ENCODE peak calls at places on chromosome 13, in nine cellular contexts. M is transverse colon; D is CD8-positive, alpha-beta T cell; V is thoracic aorta; C is astrocyte; F is HAP-1; K is sigmoid colon; Z is fibroblast of lung; H is left ventricle myocardium inferior. A is an unnamed sample. For H3K27me3, the result is how much of the 10 kb centered on the place peaks cover.

GRCh38 chr13:44969858-44970484 is 19.3 kb downstream of the NUFIP1 start:
- DNase-seq in K (no peak), F (peak), H (no peak), Z (peak), D (no peak), C (peak), V (no peak), M (no peak), A (peak)

GRCh38 chr13:31927219-31927653 is 104.3 kb upstream of the FRY start:
- DNase-seq in H (no peak), C (no peak), M (no peak), F (no peak), K (no peak), Z (no peak), D (no peak), V (no peak), A (no peak)

GRCh38 chr13:66200555-66200954 is 1029.6 kb downstream of the PCDH9 start:
- DNase-seq in D (no peak), V (no peak), Z (no peak), M (no peak), F (no peak), K (no peak), H (no peak), C (no peak), A (no peak)

GRCh38 chr13:30978981-30979956 is 46.8 kb downstream of the TEX26 start:
- DNase-seq in K (no peak), V (no peak), Z (no peak), H (no peak), D (peak), C (no peak), F (peak), M (peak), A (peak)

GRCh38 chr13:83265279-83265678 is 617.0 kb downstream of the SLITRK1 start:
- DNase-seq in F (no peak), Z (no peak), H (no peak), K (no peak), V (no peak), C (no peak), D (no peak), M (no peak), A (no peak)

GRCh38 chr13:66210677-66211076 is 1019.5 kb downstream of the PCDH9 start:
- DNase-seq in F (no peak), K (no peak), H (no peak), Z (peak), C (peak), D (no peak), M (no peak), V (no peak), A (no peak)

GRCh38 chr13:110882228-110882627 is 32.6 kb downstream of the ANKRD10 start:
- DNase-seq in H (no peak), C (no peak), F (no peak), M (no peak), V (no peak), Z (no peak), K (no peak), D (no peak), A (no peak)

GRCh38 chr13:18962168-18962734 is 219.4 kb downstream of the TUBA3C start:
- DNase-seq in F (no peak), M (no peak), K (no peak), D (no peak), V (no peak), Z (no peak), C (no peak), H (no peak), A (no peak)

GRCh38 chr13:91346848-91347211 is 657 bp upstream of the MIR17HG start:
- DNase-seq in C (no peak), V (no peak), M (peak), K (no peak), F (no peak), Z (no peak), D (peak), H (no peak), A (peak)

GRCh38 chr13:48573213-48573612 is 40.3 kb upstream of the RCBTB2 start:
- DNase-seq in C (no peak), Z (no peak), F (no peak), H (no peak), K (no peak), V (no peak), M (no peak), D (no peak), A (no peak)

GRCh38 chr13:48505597-48506091 is 27.2 kb downstream of the RCBTB2 start:
- DNase-seq in F (no peak), C (no peak), K (no peak), Z (no peak), M (peak), H (no peak), V (no peak), D (peak), A (no peak)

GRCh38 chr13:31882794-31883193 is 143.5 kb downstream of the RXFP2 start:
- DNase-seq in M (no peak), F (no peak), H (no peak), D (no peak), Z (no peak), C (no peak), K (no peak), V (no peak), A (no peak)

GRCh38 chr13:110232756-110233155 is 74.2 kb downstream of the COL4A1 start:
- DNase-seq in V (no peak), Z (no peak), K (peak), D (no peak), M (no peak), F (no peak), H (no peak), C (no peak), A (no peak)

GRCh38 chr13:110652231-110652730 is 36.9 kb downstream of the NAXD start:
- DNase-seq in C (no peak), F (no peak), M (no peak), Z (no peak), K (peak), V (no peak), H (no peak), D (no peak), A (peak)

GRCh38 chr13:21852043-21852442 is 181.2 kb downstream of the FGF9 start:
- DNase-seq in V (no peak), Z (no peak), D (no peak), C (no peak), K (no peak), H (no peak), M (no peak), F (no peak), A (no peak)

GRCh38 chr13:33213024-33213795 is 72.3 kb downstream of the STARD13 start:
- DNase-seq in K (no peak), H (no peak), C (peak), V (no peak), F (no peak), Z (peak), D (no peak), M (no peak), A (no peak)

GRCh38 chr13:66689037-66689619 is 541.0 kb downstream of the PCDH9 start:
- DNase-seq in H (no peak), V (no peak), Z (peak), M (no peak), C (no peak), D (no peak), F (no peak), K (no peak), A (no peak)

GRCh38 chr13:97653741-97654140 is 219.8 kb downstream of the RAP2A start:
- DNase-seq in Z (no peak), V (no peak), K (no peak), H (no peak), D (no peak), M (no peak), F (no peak), C (no peak), A (no peak)

GRCh38 chr13:30031488-30031887 is 181.1 kb upstream of the UBL3 start:
- DNase-seq in Z (no peak), K (no peak), C (no peak), D (no peak), M (no peak), F (no peak), H (no peak), V (no peak), A (no peak)

GRCh38 chr13:104253063-104253680 is 1187.0 kb upstream of the SLC10A2 start:
- DNase-seq in F (no peak), K (no peak), V (no peak), M (no peak), C (peak), D (no peak), H (no peak), Z (peak), A (peak)

GRCh38 chr13:113327766-113328391 is 30.8 kb downstream of the LAMP1 start:
- DNase-seq in F (no peak), V (no peak), M (no peak), D (no peak), H (no peak), Z (no peak), K (no peak), C (no peak), A (peak)

GRCh38 chr13:27481766-27482165 is 31.4 kb upstream of the MTIF3 start:
- DNase-seq in D (no peak), Z (no peak), K (no peak), H (peak), M (peak), F (peak), V (no peak), C (no peak), A (peak)

GRCh38 chr13:55244991-55245644 is 1895.6 kb upstream of the PRR20A start:
- DNase-seq in F (peak), C (no peak), V (no peak), M (no peak), D (no peak), H (no peak), Z (no peak), K (no peak), A (peak)

GRCh38 chr13:46596501-46596900 is 43.5 kb downstream of the LRCH1 start:
- DNase-seq in F (no peak), V (no peak), M (no peak), D (no peak), H (no peak), Z (no peak), C (no peak), K (no peak), A (no peak)

GRCh38 chr13:34139660-34140059 is 321.7 kb downstream of the RFC3 start:
- DNase-seq in K (no peak), Z (no peak), D (no peak), H (no peak), M (no peak), V (no peak), F (no peak), C (no peak), A (no peak)

GRCh38 chr13:93635687-93636086 is 409.1 kb downstream of the GPC6 start:
- DNase-seq in H (no peak), V (no peak), K (no peak), D (no peak), F (no peak), C (peak), Z (peak), M (no peak), A (no peak)

GRCh38 chr13:79225487-79226232 is 180.4 kb downstream of the RBM26 start:
- DNase-seq in C (no peak), V (no peak), M (no peak), H (no peak), D (no peak), Z (no peak), F (no peak), K (no peak), A (no peak)

GRCh38 chr13:54241719-54242118 is 1213.1 kb downstream of the OLFM4 start:
- DNase-seq in Z (no peak), H (no peak), D (no peak), M (no peak), V (no peak), C (no peak), F (peak), K (no peak), A (no peak)

GRCh38 chr13:59690857-59691500 is 472.7 kb downstream of the DIAPH3 start:
- DNase-seq in C (peak), K (no peak), Z (peak), F (no peak), M (no peak), H (no peak), V (no peak), D (no peak), A (no peak)

GRCh38 chr13:99034333-99035085 is 56.6 kb upstream of the DOCK9 start:
- DNase-seq in K (no peak), V (no peak), F (no peak), D (no peak), H (no peak), Z (no peak), M (no peak), C (no peak), A (no peak)

GRCh38 chr13:75132800-75133695 is 348.9 kb downstream of the TBC1D4 start:
- DNase-seq in Z (peak), H (no peak), K (no peak), F (no peak), V (no peak), C (peak), M (no peak), D (no peak), A (no peak)

GRCh38 chr13:60398949-60399589 is 2.0 kb downstream of the TDRD3 start:
- DNase-seq in M (peak), D (no peak), Z (peak), C (peak), V (no peak), F (peak), K (no peak), H (no peak), A (no peak)

GRCh38 chr13:57629391-57629804 is 2.1 kb upstream of the PCDH17 start:
- DNase-seq in D (no peak), M (no peak), C (peak), F (no peak), K (no peak), Z (no peak), V (no peak), H (no peak), A (peak)

GRCh38 chr13:35514801-35515502 is 38.5 kb upstream of the MAB21L1 start:
- DNase-seq in K (no peak), H (no peak), D (no peak), V (no peak), C (no peak), F (peak), M (no peak), Z (peak), A (no peak)

GRCh38 chr13:101514695-101515275 is 62.3 kb downstream of the ITGBL1 start:
- DNase-seq in D (no peak), K (no peak), M (no peak), Z (peak), F (peak), C (peak), H (no peak), V (no peak), A (peak)

GRCh38 chr13:53920916-53921315 is 892.3 kb downstream of the OLFM4 start:
- DNase-seq in Z (no peak), F (no peak), V (no peak), D (no peak), M (no peak), H (no peak), K (no peak), C (no peak), A (no peak)

GRCh38 chr13:67043901-67044300 is 186.2 kb downstream of the PCDH9 start:
- DNase-seq in C (peak), D (no peak), M (no peak), F (no peak), H (no peak), Z (peak), K (no peak), V (no peak), A (no peak)

GRCh38 chr13:50106559-50106958 is 91.3 kb downstream of the KCNRG start:
- DNase-seq in Z (no peak), C (no peak), F (no peak), H (no peak), K (no peak), D (no peak), M (no peak), V (no peak), A (no peak)
- H3K4me3 ChIP-seq in Z (no peak), C (no peak), F (no peak), H (no peak), K (no peak), D (no peak), M (no peak), V (no peak), A (no peak)

GRCh38 chr13:71863249-71863648 is 3.8 kb downstream of the DACH1 start:
- DNase-seq in K (no peak), D (no peak), H (no peak), Z (no peak), F (no peak), C (no peak), V (no peak), M (no peak), A (no peak)
- H3K27me3 ChIP-seq in K (under half), D (under half), H (under half), Z (under half), F (under half), C (under half), V (under half), M (under half), A (half or more)

GRCh38 chr13:105920375-105920774 is 615.1 kb downstream of the EFNB2 start:
- DNase-seq in K (no peak), Z (peak), D (no peak), F (peak), V (no peak), M (peak), H (no peak), C (peak), A (no peak)

GRCh38 chr13:105918842-105919741 is 616.4 kb downstream of the EFNB2 start:
- DNase-seq in K (no peak), M (peak), Z (peak), H (no peak), C (peak), F (peak), V (no peak), D (no peak), A (peak)

GRCh38 chr13:105915451-105915850 is 620.0 kb downstream of the EFNB2 start:
- DNase-seq in M (no peak), K (no peak), D (no peak), F (no peak), C (peak), V (no peak), H (no peak), Z (peak), A (no peak)

DNA sequence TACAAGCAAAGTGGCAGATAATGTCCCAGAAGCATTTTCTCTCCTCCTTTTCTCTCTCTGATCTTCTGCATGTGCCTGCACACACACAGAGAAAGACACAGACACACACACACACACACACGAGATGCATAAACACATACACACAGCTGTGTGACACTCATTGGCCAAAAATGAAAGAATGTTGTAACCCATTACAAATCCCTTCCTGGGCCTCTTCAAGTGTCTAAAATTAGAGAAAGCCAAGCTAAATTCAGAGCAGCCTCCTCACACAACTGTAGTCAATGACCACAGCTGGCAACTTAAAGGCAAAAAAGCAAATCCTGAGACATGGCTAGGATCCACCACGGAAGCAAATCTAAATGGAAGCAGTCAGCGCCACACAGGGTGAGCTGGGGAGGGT is 620.8 kb downstream of the EFNB2 start:
- DNase-seq in D (no peak), M (no peak), K (no peak), V (no peak), Z (peak), F (no peak), C (peak), H (no peak), A (no peak)
- H3K4me3 ChIP-seq in D (no peak), M (no peak), K (no peak), V (no peak), Z (no peak), F (no peak), C (peak), H (no peak), A (no peak)

GRCh38 chr13:24194447-24194846 is 33.9 kb downstream of the SPATA13 start:
- DNase-seq in M (no peak), F (no peak), C (no peak), V (no peak), K (no peak), Z (no peak), H (no peak), D (no peak), A (no peak)
- H3K27me3 ChIP-seq in M (under half), F (under half), C (under half), V (under half), K (under half), Z (under half), H (under half), D (under half), A (under half)

GRCh38 chr13:28494537-28494860 is 429 bp downstream of the FLT1 start:
- DNase-seq in C (no peak), M (no peak), Z (no peak), D (no peak), V (no peak), F (peak), H (no peak), K (no peak), A (peak)
- H3K4me3 ChIP-seq in C (peak), M (peak), Z (peak), D (peak), V (peak), F (peak), H (peak), K (peak), A (peak)

DNA sequence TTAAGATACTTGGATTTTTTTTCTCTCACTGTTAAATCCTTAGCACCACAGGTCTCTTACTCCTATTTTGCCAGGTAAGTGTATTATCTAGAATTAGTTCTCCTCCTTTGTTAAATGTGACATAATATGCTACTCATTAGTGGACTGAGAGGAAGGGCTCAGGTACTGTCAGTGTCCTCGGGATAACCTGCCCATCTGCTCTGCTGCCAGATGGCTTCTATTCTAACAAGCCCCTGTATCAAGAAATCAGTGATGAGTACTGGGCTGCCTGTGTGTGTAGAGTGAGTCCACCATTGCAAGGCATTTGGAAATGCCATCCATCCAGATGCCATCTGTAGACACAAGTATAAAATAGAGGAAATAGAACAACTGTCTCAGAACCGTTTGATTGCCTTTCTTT is 209.6 kb downstream of the ATP8A2 start:
- DNase-seq in D (no peak), M (no peak), Z (no peak), V (no peak), C (no peak), F (no peak), H (no peak), K (no peak), A (no peak)
- H3K27me3 ChIP-seq in D (under half), M (under half), Z (under half), V (under half), C (under half), F (under half), H (half or more), K (under half), A (under half)